ENCODE peak calls at places on chromosome 16, in nine cellular contexts. F is IMR-90, P is stromal cell of bone marrow, L is HFFc6, E is NCI-H1105 treated with DMSO at 0.1 percent for 48 hours, X is HTR-8/SVneo, M is LoVo, G is NCI-H226, V is H4. H is an unnamed sample.

GRCh38 chr16:2450535-2450934 is 9.4 kb upstream of the TEDC2 start:
- DNase-seq in L (no peak), E (no peak), X (no peak), M (no peak), V (no peak), F (no peak), G (no peak), P (no peak), H (no peak)

GRCh38 chr16:1215574-1216295 is 9.3 kb downstream of the TPSG1 start:
- DNase-seq in G (no peak), X (no peak), F (no peak), M (no peak), E (no peak), V (no peak), L (no peak), P (no peak), H (no peak)

GRCh38 chr16:80150978-80151705 is 389.7 kb upstream of the DYNLRB2 start:
- DNase-seq in F (peak), V (no peak), P (no peak), G (no peak), X (no peak), L (peak), E (no peak), M (no peak), H (no peak)

GRCh38 chr16:71537643-71538042 is 11.4 kb downstream of the CHST4 start:
- DNase-seq in M (peak), P (no peak), G (peak), L (peak), X (peak), F (peak), E (peak), V (peak), H (no peak)

GRCh38 chr16:89013692-89014455 is 36.9 kb upstream of the CBFA2T3 start:
- DNase-seq in L (no peak), E (no peak), X (no peak), V (no peak), P (no peak), G (no peak), F (no peak), M (no peak), H (peak)

GRCh38 chr16:2152695-2153506 is 2.7 kb upstream of the TRAF7 start:
- DNase-seq in E (no peak), V (no peak), X (no peak), P (no peak), G (no peak), F (no peak), M (peak), L (no peak), H (no peak)

GRCh38 chr16:58021661-58022551 is 3.6 kb upstream of the MMP15 start:
- DNase-seq in V (no peak), P (peak), E (no peak), F (peak), G (peak), X (no peak), L (peak), M (no peak), H (no peak)

GRCh38 chr16:392450-393027 is 4.5 kb upstream of the NME4 start:
- DNase-seq in F (no peak), V (no peak), L (no peak), M (no peak), G (no peak), P (no peak), E (no peak), X (no peak), H (no peak)

GRCh38 chr16:11977206-11978041 is 890 bp downstream of the SNX29 start:
- DNase-seq in M (no peak), L (peak), P (peak), G (peak), X (peak), V (peak), F (peak), E (no peak), H (no peak)

GRCh38 chr16:74817851-74818250 is 43.2 kb upstream of the FA2H start:
- DNase-seq in G (no peak), X (no peak), L (no peak), P (no peak), E (no peak), F (no peak), V (no peak), M (no peak), H (no peak)

GRCh38 chr16:74111583-74111982 is 185.0 kb upstream of the PSMD7 start:
- DNase-seq in X (no peak), L (no peak), P (no peak), V (no peak), G (no peak), F (no peak), M (no peak), E (no peak), H (no peak)

GRCh38 chr16:70695351-70696070 is 9.7 kb upstream of the MTSS2 start:
- DNase-seq in G (peak), E (no peak), M (no peak), F (no peak), X (no peak), L (no peak), P (no peak), V (peak), H (peak)

GRCh38 chr16:65489531-65490023 is 367.7 kb upstream of the CDH11 start:
- DNase-seq in G (no peak), E (no peak), F (no peak), P (no peak), X (no peak), V (no peak), L (no peak), M (no peak), H (no peak)

GRCh38 chr16:4293822-4294457 is 21.1 kb upstream of the TFAP4 start:
- DNase-seq in M (no peak), L (peak), E (peak), X (peak), G (no peak), P (no peak), V (peak), F (peak), H (peak)

GRCh38 chr16:14307623-14308356 is 236.7 kb downstream of the MRTFB start:
- DNase-seq in M (no peak), F (no peak), P (peak), G (peak), E (no peak), X (no peak), L (no peak), V (no peak), H (no peak)

GRCh38 chr16:75702247-75702646 is 986 bp upstream of the DUXB start:
- DNase-seq in L (no peak), M (no peak), P (no peak), G (peak), X (no peak), E (no peak), F (no peak), V (peak), H (no peak)

GRCh38 chr16:68257251-68257905 is 6.9 kb upstream of the SLC7A6 start:
- DNase-seq in M (no peak), V (no peak), G (no peak), F (peak), E (peak), L (no peak), P (no peak), X (no peak), H (no peak)

GRCh38 chr16:29011112-29011511 is 26.3 kb downstream of the LAT start:
- DNase-seq in F (no peak), G (no peak), V (no peak), L (no peak), P (no peak), M (no peak), E (no peak), X (no peak), H (no peak)

GRCh38 chr16:27728691-27729090 is 178.7 kb downstream of the KATNIP start:
- DNase-seq in L (no peak), F (no peak), E (no peak), X (no peak), P (no peak), M (no peak), G (no peak), V (no peak), H (no peak)

GRCh38 chr16:48366165-48367093 is 18.8 kb downstream of the SIAH1 start:
- DNase-seq in M (peak), P (peak), X (peak), F (peak), E (peak), G (peak), V (peak), L (peak), H (no peak)

GRCh38 chr16:57886427-57886826 is 84.1 kb upstream of the KIFC3 start:
- DNase-seq in G (no peak), X (no peak), F (no peak), L (no peak), P (no peak), E (no peak), M (no peak), V (no peak), H (no peak)

GRCh38 chr16:77863250-77863649 is 74.9 kb downstream of the VAT1L start:
- DNase-seq in F (no peak), E (no peak), X (no peak), V (no peak), G (no peak), M (no peak), L (no peak), P (no peak), H (no peak)

GRCh38 chr16:50881331-50881830 is 139.5 kb downstream of the CYLD start:
- DNase-seq in E (no peak), P (no peak), F (no peak), V (no peak), G (no peak), X (no peak), L (no peak), M (no peak), H (no peak)

GRCh38 chr16:70661918-70662641 is 15.7 kb downstream of the IL34 start:
- DNase-seq in X (no peak), E (no peak), F (no peak), L (no peak), G (peak), M (no peak), V (no peak), P (no peak), H (no peak)

GRCh38 chr16:4531816-4532215 is 6.8 kb downstream of the CDIP1 start:
- DNase-seq in P (no peak), F (no peak), L (no peak), V (no peak), M (no peak), G (no peak), X (no peak), E (no peak), H (no peak)

H was measured in lower lobe of right lung.